ENCODE peak calls at places on chromosomes 2 and 18, in nine cellular contexts. K is A549, T is suprapubic skin, P is uterus, A is IMR-90, V is K562, J is sigmoid colon, U is HCT116, M is testis. Z is an unnamed sample.
A peak's percentile ranks its signal among the peaks of the same experiment; 100 is the strongest.

GRCh38 chr2:235833971-235834620 is 334.1 kb downstream of the GBX2 start:
- DNase-seq in P (no peak), J (peak; percentile 39), T (peak; percentile 36), U (no peak), V (no peak), A (no peak), M (no peak), K (no peak), Z (no peak)

GRCh38 chr18:43661570-43661969 is 384.3 kb upstream of the SYT4 start:
- DNase-seq in M (peak; percentile 16), J (no peak), T (no peak), K (no peak), U (no peak), A (peak; percentile 83), P (no peak), V (no peak), Z (peak; percentile 13)

GRCh38 chr2:221283896-221284295 is 288.2 kb downstream of the EPHA4 start:
- DNase-seq in A (peak; percentile 58), P (no peak), K (no peak), J (no peak), M (no peak), U (no peak), V (no peak), T (no peak), Z (no peak)

GRCh38 chr2:54668711-54669110 is 54.8 kb upstream of the EML6 start:
- DNase-seq in P (no peak), J (no peak), T (no peak), U (no peak), A (no peak), K (no peak), V (no peak), M (no peak), Z (no peak)

GRCh38 chr2:25831744-25832449 is 46.4 kb downstream of the ASXL2 start:
- DNase-seq in T (no peak), U (no peak), J (no peak), V (no peak), K (no peak), A (no peak), M (no peak), P (no peak), Z (no peak)

GRCh38 chr2:113734187-113734586 is 22.3 kb downstream of the SLC35F5 start:
- DNase-seq in P (no peak), A (no peak), T (no peak), K (no peak), M (no peak), V (no peak), J (no peak), U (no peak), Z (no peak)

GRCh38 chr2:168541887-168542286 is 85.8 kb downstream of the CERS6 start:
- DNase-seq in P (no peak), K (no peak), A (no peak), V (no peak), U (no peak), T (no peak), M (no peak), J (no peak), Z (no peak)

GRCh38 chr2:43482974-43483373 is 112.9 kb downstream of the THADA start:
- DNase-seq in J (peak; percentile 78), A (peak; percentile 36), P (no peak), K (no peak), U (no peak), T (no peak), V (no peak), M (no peak), Z (peak; percentile 46)

GRCh38 chr18:3283908-3284307 is 22.0 kb downstream of the MYL12B start:
- DNase-seq in J (no peak), K (no peak), A (no peak), V (no peak), T (no peak), P (no peak), M (no peak), U (no peak), Z (no peak)

GRCh38 chr2:99255491-99256318 is at the start of gene LYG2:
- DNase-seq in J (no peak), V (no peak), A (no peak), M (no peak), K (no peak), U (no peak), P (no peak), T (no peak), Z (no peak)

GRCh38 chr2:175687465-175687864 is 314.6 kb downstream of the LNPK start:
- DNase-seq in M (no peak), P (no peak), V (no peak), T (no peak), J (no peak), K (no peak), U (no peak), A (no peak), Z (no peak)

GRCh38 chr18:11800947-11801346 is 50.3 kb upstream of the CHMP1B start:
- DNase-seq in V (no peak), J (no peak), M (no peak), K (no peak), P (no peak), A (no peak), U (no peak), T (no peak), Z (no peak)

GRCh38 chr2:166171210-166171609 is 43.4 kb upstream of the SCN1A start:
- DNase-seq in J (no peak), U (no peak), T (no peak), K (no peak), A (no peak), P (no peak), M (no peak), V (no peak), Z (no peak)

GRCh38 chr2:176763111-176763510 is 449.5 kb upstream of the HNRNPA3 start:
- DNase-seq in V (no peak), M (no peak), P (no peak), U (no peak), J (no peak), T (no peak), K (no peak), A (no peak), Z (no peak)

GRCh38 chr2:164810843-164811242 is 30.8 kb downstream of the COBLL1 start:
- DNase-seq in V (no peak), M (no peak), A (peak; percentile 7), K (no peak), P (no peak), T (no peak), U (no peak), J (no peak), Z (no peak)

GRCh38 chr2:147320148-147320547 is 524.7 kb upstream of the ACVR2A start:
- DNase-seq in J (no peak), A (no peak), P (no peak), K (no peak), V (no peak), U (no peak), M (no peak), T (no peak), Z (no peak)

GRCh38 chr2:82320296-82320695 is 2015.7 kb upstream of the LRRTM1 start:
- DNase-seq in T (no peak), M (no peak), J (no peak), U (no peak), K (no peak), V (no peak), P (no peak), A (no peak), Z (no peak)

GRCh38 chr2:101124684-101125366 is 26.4 kb downstream of the TBC1D8 start:
- DNase-seq in T (peak; percentile 84), K (peak; percentile 91), M (no peak), V (no peak), P (peak; percentile 73), J (peak; percentile 85), U (peak; percentile 93), A (peak; percentile 76), Z (peak; percentile 75)
- TF ChIP-seq POLR2A in T (no peak), K (no peak), M (no peak), V (no peak), P (no peak), J (no peak), U (no peak), A (no peak), Z (no peak)

DNA sequence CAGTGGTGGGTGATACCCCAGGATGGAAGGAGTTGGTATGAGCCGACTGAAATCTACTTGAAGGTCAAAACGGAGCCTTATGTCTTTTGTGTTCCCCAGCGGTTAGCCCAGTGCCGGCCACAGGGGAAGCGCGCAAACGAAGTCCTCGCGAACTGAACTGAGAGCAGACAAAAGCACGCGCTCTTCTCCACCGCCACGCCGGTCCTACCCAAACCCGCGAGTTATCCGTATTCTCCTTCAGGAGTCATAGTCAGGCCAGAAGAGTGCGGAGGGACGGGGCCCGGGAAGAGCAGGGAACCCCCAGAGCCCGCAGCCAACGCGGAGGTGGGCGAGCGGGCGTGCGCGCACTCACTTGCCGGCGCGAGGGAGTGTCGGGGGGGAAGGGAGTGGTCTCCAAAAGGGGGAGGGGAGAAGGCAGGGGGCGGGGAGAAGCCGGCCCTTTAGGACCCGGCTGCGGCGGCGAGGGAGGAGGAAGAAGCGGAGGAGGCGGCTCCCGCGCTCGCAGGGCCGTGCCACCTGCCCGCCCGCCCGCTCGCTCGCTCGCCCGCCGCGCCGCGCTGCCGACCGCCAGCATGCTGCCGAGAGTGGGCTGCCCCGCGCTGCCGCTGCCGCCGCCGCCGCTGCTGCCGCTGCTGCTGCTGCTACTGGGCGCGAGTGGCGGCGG is at the start of gene IGFBP2:
- DNase-seq in U (peak; percentile 41), T (no peak), P (peak; percentile 35), V (no peak), J (no peak), M (peak; percentile 69), K (peak; percentile 41), A (peak; percentile 40), Z (peak; percentile 60)
- H3K27ac ChIP-seq in U (peak within 1 kb of the TSS; percentile 67), T (no peak within 1 kb of the TSS), P (peak within 1 kb of the TSS; percentile 42), V (no peak within 1 kb of the TSS), J (peak within 1 kb of the TSS; percentile 31), M (no peak within 1 kb of the TSS), K (peak within 1 kb of the TSS; percentile 53), A (no peak within 1 kb of the TSS), Z (peak within 1 kb of the TSS; percentile 61)

GRCh38 chr2:20052229-20052871 is 922 bp upstream of the LAPTM4A start:
- DNase-seq in V (no peak), U (no peak), P (no peak), K (peak; percentile 28), T (no peak), A (peak; percentile 41), M (no peak), J (no peak), Z (no peak)
- TF ChIP-seq POLR2A in V (no peak), U (no peak), P (no peak), K (no peak), T (no peak), A (no peak), M (no peak), J (no peak), Z (no peak)

GRCh38 chr18:54879691-54880090 is 51.4 kb downstream of the RAB27B start:
- DNase-seq in J (no peak), A (no peak), K (no peak), M (no peak), V (no peak), T (no peak), P (no peak), U (no peak), Z (no peak)

GRCh38 chr18:54881229-54881753 is 53.0 kb downstream of the RAB27B start:
- DNase-seq in T (no peak), P (no peak), J (no peak), U (no peak), M (no peak), V (no peak), A (no peak), K (no peak), Z (no peak)

GRCh38 chr18:54878662-54879058 is 50.4 kb downstream of the RAB27B start:
- DNase-seq in P (no peak), M (no peak), A (peak; percentile 12), V (no peak), T (no peak), U (no peak), J (no peak), K (no peak), Z (no peak)

GRCh38 chr18:54882318-54882717 is 54.0 kb downstream of the RAB27B start:
- DNase-seq in A (no peak), M (no peak), P (no peak), T (no peak), J (no peak), V (no peak), U (no peak), K (no peak), Z (no peak)

GRCh38 chr18:54880706-54881105 is 52.4 kb downstream of the RAB27B start:
- DNase-seq in V (no peak), P (no peak), A (peak; percentile 79), K (peak; percentile 6), J (no peak), M (no peak), T (no peak), U (no peak), Z (no peak)
- H3K27ac ChIP-seq in V (no peak overlapping the region), P (no peak overlapping the region), A (no peak overlapping the region), K (no peak overlapping the region), J (no peak overlapping the region), M (no peak overlapping the region), T (no peak overlapping the region), U (no peak overlapping the region), Z (no peak overlapping the region)